ENCODE peak calls at places on chromosomes 11 and 22, in six cellular contexts. X, N, Q, S, V and U are unnamed samples.

GRCh38 chr11:89293966-89294679 is 116.4 kb downstream of the TYR start:
- DNase-seq in X (no peak), N (no peak), Q (no peak), S (peak; percentile 3), V (peak; percentile 14), U (no peak)

GRCh38 chr11:6927030-6927617 is 898 bp downstream of the ZNF215 start:
- DNase-seq in X (no peak), N (no peak), Q (no peak), S (no peak), V (no peak), U (no peak)

GRCh38 chr11:77411238-77411637 is 62.7 kb downstream of the PAK1 start:
- DNase-seq in X (no peak), N (peak; percentile 61), Q (peak; percentile 84), S (peak; percentile 30), V (peak; percentile 9), U (peak; percentile 22)

GRCh38 chr11:61782841-61783240 is 9.6 kb downstream of the TMEM258 start:
- DNase-seq in X (no peak), N (no peak), Q (no peak), S (no peak), V (no peak), U (no peak)

GRCh38 chr11:1574256-1575242 is 2.5 kb upstream of the DUSP8 start:
- DNase-seq in X (peak; percentile 54), N (peak; percentile 75), Q (no peak), S (peak; percentile 83), V (peak; percentile 73), U (no peak)

GRCh38 chr11:35526370-35526792 is 965 bp upstream of the PAMR1 start:
- DNase-seq in X (no peak), N (no peak), Q (no peak), S (no peak), V (no peak), U (no peak)

GRCh38 chr11:1674879-1675235 is 22.1 kb upstream of the KRTAP5-6 start:
- DNase-seq in X (no peak), N (no peak), Q (no peak), S (no peak), V (no peak), U (no peak)

GRCh38 chr11:723120-723883 is 17.3 kb downstream of the EPS8L2 start:
- DNase-seq in X (peak; percentile 40), N (peak; percentile 84), Q (no peak), S (peak; percentile 73), V (peak; percentile 54), U (no peak)

GRCh38 chr22:43481528-43482309 is 69.9 kb downstream of the MPPED1 start:
- DNase-seq in X (no peak), N (no peak), Q (no peak), S (no peak), V (peak; percentile 10), U (no peak)

GRCh38 chr22:46294784-46295183 is 1.9 kb upstream of the GTSE1 start:
- DNase-seq in X (no peak), N (no peak), Q (no peak), S (no peak), V (no peak), U (no peak)

GRCh38 chr11:25052844-25053243 is 556.0 kb downstream of the LUZP2 start:
- DNase-seq in X (no peak), N (no peak), Q (no peak), S (no peak), V (no peak), U (no peak)

GRCh38 chr11:102647430-102647829 is 22.3 kb upstream of the MMP20 start:
- DNase-seq in X (no peak), N (no peak), Q (no peak), S (no peak), V (no peak), U (no peak)

GRCh38 chr11:2766166-2766565 is 66.4 kb upstream of the KCNQ1OT1 start:
- DNase-seq in X (no peak), N (no peak), Q (peak; percentile 26), S (no peak), V (no peak), U (no peak)

GRCh38 chr11:66045177-66045639 is 3.8 kb downstream of the GAL3ST3 start:
- DNase-seq in X (peak; percentile 76), N (peak; percentile 89), Q (peak; percentile 88), S (peak; percentile 92), V (peak; percentile 92), U (peak; percentile 55)

GRCh38 chr11:111735262-111736116 is 30.7 kb downstream of the PPP2R1B start:
- DNase-seq in X (peak; percentile 91), N (peak; percentile 16), Q (no peak), S (peak; percentile 87), V (no peak), U (peak; percentile 66)

GRCh38 chr22:22558972-22559603 is at the start of gene PRAME:
- DNase-seq in X (peak; percentile 4), N (peak; percentile 84), Q (no peak), S (peak; percentile 59), V (no peak), U (peak; percentile 29)

GRCh38 chr11:125371451-125371935 is 124.6 kb downstream of the FEZ1 start:
- DNase-seq in X (no peak), N (no peak), Q (no peak), S (no peak), V (peak; percentile 28), U (no peak)

GRCh38 chr11:129728571-129728970 is 87.1 kb upstream of the TMEM45B start:
- DNase-seq in X (no peak), N (no peak), Q (no peak), S (no peak), V (no peak), U (no peak)

GRCh38 chr11:63534895-63535461 is 1.6 kb upstream of the PLAAT4 start:
- DNase-seq in X (no peak), N (no peak), Q (no peak), S (no peak), V (no peak), U (no peak)

GRCh38 chr22:50585781-50586180 is 3.1 kb upstream of the CHKB start:
- DNase-seq in X (no peak), N (no peak), Q (no peak), S (no peak), V (no peak), U (no peak)

GRCh38 chr11:132496341-132496740 is 1036.0 kb downstream of the OPCML start:
- DNase-seq in X (no peak), N (no peak), Q (no peak), S (no peak), V (no peak), U (no peak)